ENCODE peak calls at places on chromosomes 4 and X, in seven cellular contexts. Z is HS-27A; T is stimulated activated CD4-positive, alpha-beta T cell treated with anti-CD3 and anti-CD28 coated beads, TNF-alpha, amount 100 ng/mL, for 4 hours; V is GM12891; D is stimulated activated naive B cell treated with anti-CD40 and anti-IgM and Interleukin-4, amounts not matched to agents 10 μg/mL and 1 μg/mL and 100 μg/mL, for 72 hours; O is H9; F is mucosa of descending colon. K is an unnamed sample.

GRCh38 chr4:85086721-85087120 is 120.2 kb upstream of the WDFY3 start:
- DNase-seq in Z (no peak), T (no peak), V (no peak), D (no peak), O (no peak), F (no peak), K (no peak)

GRCh38 chrX:109886122-109886761 is 116.7 kb upstream of the TMEM164 start:
- DNase-seq in Z (peak; percentile 5), T (no peak), V (no peak), D (no peak), O (peak; percentile 38), F (peak; percentile 24), K (no peak)

GRCh38 chr4:52317981-52318380 is 266.9 kb downstream of the SPATA18 start:
- DNase-seq in Z (no peak), T (no peak), V (no peak), D (no peak), O (no peak), F (no peak), K (no peak)

GRCh38 chr4:145540235-145540634 is 58.6 kb downstream of the SMAD1 start:
- DNase-seq in Z (no peak), T (no peak), V (no peak), D (no peak), O (no peak), F (no peak), K (no peak)

GRCh38 chr4:145935253-145936141 is 3.1 kb downstream of the ZNF827 start:
- DNase-seq in Z (no peak), T (no peak), V (no peak), D (peak; percentile 1), O (peak; percentile 62), F (peak; percentile 59), K (no peak)

GRCh38 chr4:150579591-150580234 is 2.2 kb upstream of the MAB21L2 start:
- DNase-seq in Z (no peak), T (no peak), V (no peak), D (no peak), O (peak; percentile 50), F (peak; percentile 32), K (no peak)

GRCh38 chr4:87121332-87122065 is 98.9 kb downstream of the KLHL8 start:
- DNase-seq in Z (no peak), T (no peak), V (no peak), D (no peak), O (no peak), F (no peak), K (no peak)

GRCh38 chr4:125389713-125390112 is 75.0 kb downstream of the FAT4 start:
- DNase-seq in Z (peak; percentile 64), T (no peak), V (no peak), D (no peak), O (no peak), F (no peak), K (no peak)

GRCh38 chr4:139975830-139976272 is 178.1 kb downstream of the MAML3 start:
- DNase-seq in Z (no peak), T (no peak), V (no peak), D (no peak), O (no peak), F (no peak), K (no peak)

GRCh38 chr4:185117300-185117934 is 25.6 kb upstream of the SLC25A4 start:
- DNase-seq in Z (no peak), T (no peak), V (no peak), D (no peak), O (no peak), F (no peak), K (no peak)

GRCh38 chrX:136185409-136186022 is 38.2 kb downstream of the FHL1 start:
- DNase-seq in Z (no peak), T (no peak), V (no peak), D (no peak), O (no peak), F (no peak), K (no peak)

GRCh38 chr4:78704981-78705757 is 71.0 kb upstream of the BMP2K start:
- DNase-seq in Z (no peak), T (no peak), V (no peak), D (no peak), O (no peak), F (no peak), K (no peak)

GRCh38 chr4:151950993-151951726 is 190.4 kb upstream of the GATB start:
- DNase-seq in Z (no peak), T (no peak), V (no peak), D (no peak), O (no peak), F (no peak), K (no peak)

GRCh38 chr4:156137971-156138581 is 184.4 kb upstream of the CTSO start:
- DNase-seq in Z (no peak), T (no peak), V (no peak), D (no peak), O (no peak), F (no peak), K (no peak)

GRCh38 chr4:139556071-139556734 is at the start of gene SETD7:
- DNase-seq in Z (peak; percentile 74), T (peak; percentile 47), V (peak; percentile 31), D (peak; percentile 57), O (peak; percentile 88), F (peak; percentile 84), K (peak; percentile 88)

GRCh38 chr4:112938461-112939058 is 110.9 kb upstream of the ANK2 start:
- DNase-seq in Z (peak; percentile 39), T (no peak), V (peak; percentile 5), D (no peak), O (no peak), F (no peak), K (no peak)

K was measured in upper lobe of right lung.